ENCODE peak calls at places on chromosomes 1 and 21, in ten cellular contexts. G is body of pancreas; V is H9; E is SJCRH30; P is aorta; S is H1; N is neural progenitor cell; H is CD4-positive, alpha-beta T cell; B is CD8-positive, alpha-beta T cell; W is astrocyte. U is an unnamed sample. For H3K9me3, the result is how much of the 10 kb centered on the place peaks cover.

GRCh38 chr1:185646202-185646683 is 87.9 kb upstream of the HMCN1 start:
- DNase-seq in G (peak), V (peak), E (peak), P (no peak), S (peak), N (peak), H (no peak), B (no peak), W (peak), U (no peak)

GRCh38 chr1:53572061-53572801 is 113.0 kb downstream of the DMRTB1 start:
- DNase-seq in G (peak), V (no peak), E (peak), P (peak), S (no peak), N (peak), H (peak), B (no peak), W (peak), U (peak)

GRCh38 chr1:85283475-85284199 is 7.2 kb upstream of the BCL10 start:
- DNase-seq in G (peak), V (peak), E (peak), P (no peak), S (no peak), N (peak), H (no peak), B (no peak), W (no peak), U (no peak)

GRCh38 chr1:100390507-100390906 is 38.2 kb downstream of the CDC14A start:
- DNase-seq in G (no peak), V (no peak), E (no peak), P (no peak), S (no peak), N (no peak), H (no peak), B (no peak), W (no peak), U (no peak)

GRCh38 chr1:174812656-174813055 is 187.1 kb upstream of the CACYBP start:
- DNase-seq in G (no peak), V (no peak), E (peak), P (no peak), S (no peak), N (peak), H (no peak), B (no peak), W (no peak), U (no peak)

GRCh38 chr1:154481058-154481457 is 21.0 kb upstream of the TDRD10 start:
- DNase-seq in G (no peak), V (no peak), E (no peak), P (no peak), S (no peak), N (peak), H (no peak), B (no peak), W (no peak), U (peak)

GRCh38 chr1:2840036-2840809 is 38.7 kb upstream of the TTC34 start:
- DNase-seq in G (no peak), V (no peak), E (no peak), P (peak), S (no peak), N (no peak), H (peak), B (peak), W (no peak), U (no peak)

GRCh38 chr1:190084552-190084951 is 393.1 kb downstream of the BRINP3 start:
- DNase-seq in G (no peak), V (peak), E (no peak), P (no peak), S (peak), N (peak), H (no peak), B (no peak), W (no peak), U (no peak)

GRCh38 chr1:169120066-169120465 is 13.6 kb downstream of the ATP1B1 start:
- DNase-seq in G (no peak), V (no peak), E (no peak), P (no peak), S (no peak), N (no peak), H (no peak), B (no peak), W (no peak), U (no peak)

GRCh38 chr1:201648066-201648910 is 109.4 kb downstream of the NAV1 start:
- DNase-seq in G (peak), V (peak), E (no peak), P (peak), S (no peak), N (peak), H (no peak), B (no peak), W (peak), U (peak)

GRCh38 chr1:147599362-147600118 is 58.2 kb downstream of the BCL9 start:
- DNase-seq in G (peak), V (peak), E (peak), P (peak), S (peak), N (peak), H (peak), B (peak), W (peak), U (peak)
- H3K27ac ChIP-seq in G (peak), V (no peak), E (peak), P (no peak), S (peak), N (peak), H (peak), B (peak), W (peak), U (peak)

GRCh38 chr21:32445101-32445500 is 32.6 kb downstream of the EVA1C start:
- DNase-seq in G (no peak), V (no peak), E (no peak), P (no peak), S (no peak), N (no peak), H (no peak), B (no peak), W (no peak), U (no peak)

GRCh38 chr21:32437729-32438128 is 25.2 kb downstream of the EVA1C start:
- DNase-seq in G (no peak), V (no peak), E (no peak), P (no peak), S (no peak), N (no peak), H (no peak), B (no peak), W (no peak), U (no peak)

DNA sequence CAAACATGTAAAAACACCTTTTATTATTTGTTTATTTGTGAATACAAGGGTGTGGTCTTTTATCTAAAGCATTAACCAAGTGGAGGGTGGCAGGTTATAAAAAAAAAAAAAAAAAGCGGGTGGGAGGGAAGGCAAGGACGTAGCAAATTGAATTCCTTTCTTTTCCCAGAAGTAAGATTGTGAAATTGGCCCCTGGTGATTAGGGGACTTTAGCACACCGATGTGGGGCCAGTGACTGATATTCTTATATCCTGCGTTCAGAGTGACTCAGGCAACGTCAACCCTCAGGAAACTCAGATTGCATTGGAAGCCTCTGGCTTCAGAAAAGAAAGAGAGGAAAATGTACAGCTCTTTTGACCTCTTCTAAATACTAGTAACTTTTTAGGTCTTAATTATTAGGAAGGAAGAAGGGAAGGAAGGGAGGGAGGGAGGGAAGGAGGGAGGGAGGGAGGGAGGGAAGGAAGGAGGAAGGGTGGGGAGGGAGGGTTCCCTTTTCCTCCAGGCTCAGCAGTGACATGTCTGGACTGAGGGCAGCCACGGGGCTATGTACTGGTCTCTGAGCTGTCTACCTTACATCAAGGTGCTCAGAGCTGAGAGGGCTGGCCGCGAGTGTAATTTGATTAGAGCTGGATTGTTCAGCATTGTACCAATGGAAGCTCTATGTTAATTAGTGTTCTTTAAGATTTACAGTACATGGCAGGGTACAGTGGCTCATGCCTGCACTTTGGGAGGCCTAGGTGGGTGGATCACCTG is 30.2 kb downstream of the EVA1C start:
- DNase-seq in G (no peak), V (no peak), E (no peak), P (no peak), S (no peak), N (no peak), H (no peak), B (no peak), W (no peak), U (no peak)
- H3K9me3 ChIP-seq in G (under half), V (under half), E (under half), P (under half), S (under half), N (under half), H (under half), B (under half), W (under half), U (under half)

GRCh38 chr1:16167331-16168143 is 11.7 kb upstream of the EPHA2 start:
- DNase-seq in G (no peak), V (peak), E (no peak), P (peak), S (peak), N (peak), H (peak), B (peak), W (no peak), U (no peak)
- H3K27ac ChIP-seq in G (peak), V (no peak), E (no peak), P (no peak), S (peak), N (peak), H (no peak), B (no peak), W (no peak), U (no peak)

GRCh38 chr21:7933923-7934322 is 2587.5 kb upstream of the TPTE start:
- DNase-seq in G (no peak), V (no peak), E (no peak), P (no peak), S (no peak), N (no peak), H (no peak), B (no peak), W (no peak), U (no peak)
- H3K9me3 ChIP-seq in G (half or more), V (under half), E (under half), P (under half), S (under half), N (half or more), H (half or more), B (under half), W (half or more), U (half or more)

GRCh38 chr21:14987370-14988170 is 77.2 kb downstream of the NRIP1 start:
- DNase-seq in G (no peak), V (no peak), E (peak), P (no peak), S (no peak), N (no peak), H (no peak), B (no peak), W (no peak), U (no peak)
- H3K27ac ChIP-seq in G (no peak), V (no peak), E (peak), P (no peak), S (no peak), N (no peak), H (no peak), B (no peak), W (no peak), U (no peak)

U was measured in WERI-Rb-1.